ENCODE peak calls at places on chromosomes 16 and 17, in four cellular contexts. P is right lobe of liver, F is heart left ventricle, C is esophagus muscularis mucosa. O is an unnamed sample.

GRCh38 chr17:42329025-42329976 is 41.0 kb downstream of the STAT5A start:
- DNase-seq in F (no peak), P (no peak), C (no peak), O (no peak)

GRCh38 chr17:17191961-17192381 is 14.2 kb downstream of the PLD6 start:
- DNase-seq in C (no peak), P (no peak), F (no peak), O (no peak)

GRCh38 chr17:77834170-77835115 is 124.1 kb upstream of the TNRC6C start:
- DNase-seq in C (no peak), F (peak; percentile 84), P (peak; percentile 51), O (peak; percentile 71)

GRCh38 chr16:67665598-67665997 is 952 bp downstream of the ENKD1 start:
- DNase-seq in F (no peak), P (no peak), C (no peak), O (no peak)

GRCh38 chr17:14670861-14671260 is 370.0 kb downstream of the HS3ST3B1 start:
- DNase-seq in P (no peak), F (no peak), C (no peak), O (no peak)

GRCh38 chr16:72996291-72997062 is 51.5 kb downstream of the ZFHX3 start:
- DNase-seq in C (no peak), P (no peak), F (no peak), O (no peak)

GRCh38 chr17:76353004-76353598 is 615 bp downstream of the PRPSAP1 start:
- DNase-seq in C (no peak), P (peak; percentile 38), F (peak; percentile 65), O (no peak)

GRCh38 chr17:68182940-68183551 is 64.8 kb upstream of the AMZ2 start:
- DNase-seq in F (no peak), C (no peak), P (no peak), O (no peak)

GRCh38 chr16:77227745-77228144 is 28.5 kb downstream of the SYCE1L start:
- DNase-seq in F (no peak), C (no peak), P (no peak), O (no peak)

GRCh38 chr17:56440391-56440790 is 153.1 kb upstream of the NOG start:
- DNase-seq in C (no peak), P (no peak), F (no peak), O (no peak)

GRCh38 chr16:23959801-23960072 is 124.0 kb downstream of the PRKCB start:
- DNase-seq in F (no peak), C (no peak), P (no peak), O (no peak)

GRCh38 chr17:35432176-35433074 is at the start of gene SLFN12:
- DNase-seq in P (no peak), C (no peak), F (no peak), O (peak; percentile 74)
- H3K4me1 ChIP-seq in P (no peaks in the 10 kb centered on the region), C (peaks cover 29% of the 10 kb centered on the region), F (peaks cover 28% of the 10 kb centered on the region), O (no peaks in the 10 kb centered on the region)

DNA sequence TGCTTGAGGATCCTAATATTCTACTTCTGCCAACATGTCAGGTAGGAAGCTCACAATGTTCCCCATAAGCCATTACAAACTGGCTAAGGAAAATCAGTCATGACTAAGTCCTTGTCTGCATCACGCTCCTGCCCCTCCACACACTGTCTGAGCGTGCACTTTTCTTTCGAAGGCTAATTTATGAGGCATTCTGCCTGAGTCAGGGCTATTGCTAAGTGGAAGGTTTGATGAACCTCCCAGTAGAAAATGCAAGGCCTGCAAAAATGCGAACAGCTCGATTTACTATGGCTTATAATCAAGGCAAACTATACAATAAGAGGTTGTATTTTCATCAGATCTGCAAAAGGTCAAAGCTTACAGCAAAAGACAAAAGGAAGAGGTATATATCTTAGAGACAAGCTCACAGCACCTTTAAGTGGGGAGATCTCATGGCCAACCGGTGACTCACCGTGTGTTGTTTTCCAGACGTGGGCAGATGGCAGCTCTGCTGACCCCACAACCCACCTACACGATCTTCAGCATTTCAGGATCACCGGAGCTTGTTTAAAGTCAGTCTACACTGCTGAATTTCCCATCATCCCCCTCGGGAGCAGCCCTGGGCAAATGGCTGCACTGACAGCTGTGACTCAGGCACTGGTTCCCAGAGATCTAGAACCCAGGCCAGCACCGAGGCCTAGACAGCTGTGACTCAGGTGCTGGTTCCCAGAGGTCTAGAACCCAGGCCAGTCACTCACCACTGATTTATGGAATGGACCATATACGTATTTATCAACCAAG is 26.1 kb downstream of the MEAK7 start:
- DNase-seq in F (no peak), P (no peak), C (no peak), O (no peak)
- TF ChIP-seq POLR2A in F (no peak), P (no peak), C (no peak), O (no peak)

GRCh38 chr17:34242976-34243731 is 11.9 kb upstream of the CCL2 start:
- DNase-seq in P (no peak), C (no peak), F (no peak), O (no peak)
- H3K4me1 ChIP-seq in P (no peaks in the 10 kb centered on the region), C (peaks cover 74% of the 10 kb centered on the region), F (peaks cover 55% of the 10 kb centered on the region), O (no peaks in the 10 kb centered on the region)

DNA sequence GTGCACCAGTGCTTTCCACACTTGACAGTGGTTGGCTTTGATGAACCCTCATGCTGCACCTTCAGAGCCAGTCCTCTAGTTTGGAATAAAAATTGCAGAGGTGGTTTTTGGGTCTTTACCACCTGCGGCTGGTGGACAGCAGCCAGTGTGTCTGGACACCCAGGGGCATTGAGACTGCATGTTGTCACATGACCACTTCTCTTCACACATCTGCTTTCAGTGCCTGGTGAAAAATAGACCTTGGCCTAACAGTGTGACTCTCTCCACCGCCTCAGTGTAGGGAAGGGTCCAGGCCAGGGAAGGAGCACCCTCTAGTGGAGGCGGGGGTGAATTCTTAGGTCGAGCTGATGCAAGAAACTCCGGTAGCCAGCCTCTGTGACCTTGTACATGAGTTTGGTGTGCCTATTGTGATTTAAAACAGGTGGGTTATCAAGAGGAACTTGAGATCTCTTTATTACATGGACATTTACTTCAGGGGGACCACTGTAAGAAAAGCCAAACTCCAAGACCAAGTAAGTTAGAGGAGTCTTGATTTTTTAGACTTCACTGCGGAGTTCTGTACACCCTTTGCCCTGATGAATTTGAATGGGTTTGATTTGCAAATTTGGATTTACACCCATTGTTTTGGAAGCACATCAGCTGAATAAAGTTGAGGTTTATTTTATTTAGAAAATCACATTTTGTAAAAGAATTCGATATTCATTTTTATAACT is 17.9 kb downstream of the GOSR2 start:
- DNase-seq in C (no peak), P (peak; percentile 65), F (peak; percentile 75), O (peak; percentile 58)
- TF ChIP-seq POLR2A in C (no peak), P (no peak), F (no peak), O (no peak)

DNA sequence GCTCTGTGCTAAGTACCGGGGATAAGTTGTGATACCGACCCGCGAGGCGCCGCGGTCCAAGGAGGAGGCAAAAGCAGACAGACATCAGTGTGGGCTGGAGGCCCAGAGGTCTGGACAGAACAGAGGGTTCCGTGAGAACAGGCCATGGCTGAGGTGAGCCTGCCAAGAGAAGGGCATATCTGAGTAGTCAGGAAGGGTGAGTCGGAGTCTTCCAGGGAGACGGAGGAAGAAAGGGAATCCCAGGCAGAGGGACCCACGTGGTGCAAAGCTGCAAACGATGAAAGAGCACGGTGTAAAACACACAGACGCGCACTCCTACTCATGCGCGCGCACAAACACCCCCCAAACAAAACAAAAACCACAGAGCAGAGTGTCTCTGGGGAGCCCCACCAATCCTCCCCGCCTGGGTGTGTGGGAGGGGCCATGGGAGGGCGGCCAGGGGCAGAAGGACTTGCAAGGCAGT is 18.1 kb downstream of the RHBDL3 start:
- DNase-seq in F (no peak), P (no peak), C (no peak), O (no peak)
- H3K4me1 ChIP-seq in F (peaks cover 10% of the 10 kb centered on the region), P (no peaks in the 10 kb centered on the region), C (peaks cover 5% of the 10 kb centered on the region), O (no peaks in the 10 kb centered on the region)

GRCh38 chr17:45172232-45172540 is 10.5 kb downstream of the HEXIM2 start:
- DNase-seq in F (no peak), P (no peak), C (no peak), O (no peak)

GRCh38 chr17:45170976-45171337 is 9.3 kb downstream of the HEXIM2 start:
- DNase-seq in F (peak; percentile 72), P (no peak), C (peak; percentile 94), O (peak; percentile 55)

GRCh38 chr17:45171338-45172231 is 9.9 kb downstream of the HEXIM2 start:
- DNase-seq in C (no peak), F (no peak), P (no peak), O (peak; percentile 39)

GRCh38 chr17:45170280-45170975 is 8.8 kb downstream of the HEXIM2 start:
- DNase-seq in F (no peak), C (no peak), P (no peak), O (no peak)

GRCh38 chr17:45172541-45173286 is 11.0 kb downstream of the HEXIM2 start:
- DNase-seq in F (peak; percentile 77), P (peak; percentile 54), C (no peak), O (peak; percentile 78)
- TF ChIP-seq POLR2A in F (no peak), P (peak; percentile 54), C (no peak), O (no peak)

GRCh38 chr17:58396173-58396572 is 21.2 kb downstream of the RNF43 start:
- DNase-seq in P (no peak), F (no peak), C (no peak), O (no peak)
- H3K4me1 ChIP-seq in P (no peaks in the 10 kb centered on the region), F (peaks cover 6% of the 10 kb centered on the region), C (no peaks in the 10 kb centered on the region), O (no peaks in the 10 kb centered on the region)

GRCh38 chr16:30699615-30700099 is 686 bp downstream of the SRCAP start:
- DNase-seq in C (no peak), F (no peak), P (no peak), O (no peak)

GRCh38 chr16:30694926-30695678 is 3.9 kb upstream of the SRCAP start:
- DNase-seq in P (no peak), F (peak; percentile 15), C (no peak), O (no peak)

GRCh38 chr16:30698139-30698815 is 694 bp upstream of the SRCAP start:
- DNase-seq in F (peak; percentile 100), P (peak; percentile 95), C (peak; percentile 99), O (peak; percentile 98)

GRCh38 chr16:30698816-30699614 is at the start of gene SRCAP:
- DNase-seq in C (peak; percentile 97), P (peak; percentile 94), F (peak; percentile 92), O (peak; percentile 90)

GRCh38 chr16:30697264-30698138 is 1.5 kb upstream of the SRCAP start:
- DNase-seq in P (peak; percentile 99), C (no peak), F (no peak), O (no peak)
- TF ChIP-seq POLR2A in P (no peak), C (no peak), F (no peak), O (no peak)

O was measured in uterus.